ENCODE peak calls at places on chromosomes 12 and 14, in ten cellular contexts. M is fibroblast of pulmonary artery; P is dermis blood vessel endothelial cell; Q is fibroblast of gingiva; Z is stimulated activated CD4-positive, alpha-beta T cell treated with anti-CD3 and anti-CD28 coated beads, Interleukin-4, amount 100 ng/mL, for 4 hours; B is neural crest cell; G is amniotic stem cell; I is transverse colon; N is AG04450; J is CD4-positive, alpha-beta T cell. D is an unnamed sample.

GRCh38 chr14:66139432-66139831 is 346.7 kb upstream of the CCDC196 start:
- DNase-seq in M (peak; percentile 29), P (no peak), Q (no peak), Z (no peak), B (no peak), G (no peak), I (no peak), N (no peak), J (no peak), D (no peak)

GRCh38 chr12:92133795-92134637 is 11.6 kb downstream of the BTG1 start:
- DNase-seq in M (no peak), P (no peak), Q (no peak), Z (no peak), B (no peak), G (no peak), I (no peak), N (no peak), J (no peak), D (peak; percentile 34)

GRCh38 chr14:34649344-34649743 is 19.4 kb upstream of the SNX6 start:
- DNase-seq in M (peak; percentile 81), P (peak; percentile 60), Q (peak; percentile 83), Z (no peak), B (no peak), G (peak; percentile 72), I (no peak), N (peak; percentile 81), J (no peak), D (no peak)

GRCh38 chr12:52417742-52418141 is 11.6 kb upstream of the KRT82 start:
- DNase-seq in M (no peak), P (no peak), Q (no peak), Z (no peak), B (no peak), G (no peak), I (no peak), N (no peak), J (no peak), D (no peak)

GRCh38 chr12:101939306-101939705 is 61.9 kb downstream of the DRAM1 start:
- DNase-seq in M (peak; percentile 31), P (no peak), Q (peak; percentile 45), Z (no peak), B (no peak), G (no peak), I (no peak), N (no peak), J (no peak), D (no peak)

GRCh38 chr12:50615534-50616296 is 110.9 kb downstream of the DIP2B start:
- DNase-seq in M (no peak), P (no peak), Q (peak; percentile 35), Z (no peak), B (no peak), G (no peak), I (no peak), N (no peak), J (no peak), D (no peak)

GRCh38 chr14:95895720-95896119 is 19.1 kb downstream of the TUNAR start:
- DNase-seq in M (no peak), P (no peak), Q (no peak), Z (no peak), B (no peak), G (no peak), I (no peak), N (no peak), J (no peak), D (no peak)

GRCh38 chr12:51393676-51394545 is 2.7 kb upstream of the GALNT6 start:
- DNase-seq in M (peak; percentile 86), P (peak; percentile 95), Q (peak; percentile 61), Z (no peak), B (no peak), G (peak; percentile 83), I (peak; percentile 28), N (peak; percentile 59), J (peak; percentile 28), D (no peak)

GRCh38 chr12:93115198-93115601 is 186.1 kb upstream of the EEA1 start:
- DNase-seq in M (no peak), P (no peak), Q (peak; percentile 69), Z (no peak), B (no peak), G (no peak), I (no peak), N (no peak), J (no peak), D (no peak)

GRCh38 chr14:96576937-96577336 is 74.8 kb downstream of the PAPOLA start:
- DNase-seq in M (no peak), P (no peak), Q (no peak), Z (no peak), B (no peak), G (no peak), I (no peak), N (no peak), J (no peak), D (no peak)

GRCh38 chr14:65551019-65551643 is 138.6 kb downstream of the FUT8 start:
- DNase-seq in M (no peak), P (no peak), Q (no peak), Z (no peak), B (no peak), G (no peak), I (no peak), N (no peak), J (no peak), D (no peak)

GRCh38 chr12:124191024-124191359 is 103.9 kb upstream of the RFLNA start:
- DNase-seq in M (peak; percentile 25), P (peak; percentile 7), Q (no peak), Z (no peak), B (no peak), G (no peak), I (no peak), N (no peak), J (no peak), D (peak; percentile 54)

GRCh38 chr12:69527506-69528272 is 57.5 kb downstream of the FRS2 start:
- DNase-seq in M (peak; percentile 80), P (peak; percentile 31), Q (peak; percentile 48), Z (no peak), B (no peak), G (no peak), I (no peak), N (peak; percentile 59), J (no peak), D (no peak)